ENCODE peak calls at places on chromosome 4, in six cellular contexts. M is stimulated activated CD4-positive, alpha-beta T cell treated with anti-CD3 and anti-CD28 coated beads, Interleukin-4, amount 100 ng/mL, for 48 hours; D is KG1; J is brain microvascular endothelial cell; S is tibial nerve; T is naive thymus-derived CD8-positive, alpha-beta T cell. N is an unnamed sample.

GRCh38 chr4:19134685-19135084 is 1113.1 kb upstream of the LCORL start:
- DNase-seq in M (no peak), S (no peak), J (no peak), D (no peak), T (no peak), N (no peak)

GRCh38 chr4:154399259-154399974 is 92.2 kb downstream of the DCHS2 start:
- DNase-seq in J (peak), M (no peak), T (no peak), D (no peak), S (no peak), N (no peak)

GRCh38 chr4:92387459-92388069 is 83.8 kb downstream of the GRID2 start:
- DNase-seq in S (peak), J (peak), T (no peak), D (no peak), M (no peak), N (no peak)

GRCh38 chr4:144591401-144591800 is 54.6 kb upstream of the HHIP start:
- DNase-seq in S (no peak), M (no peak), D (no peak), J (peak), T (no peak), N (no peak)

GRCh38 chr4:6942238-6942800 is 32.7 kb downstream of the TBC1D14 start:
- DNase-seq in J (peak), M (no peak), D (peak), S (no peak), T (peak), N (no peak)

GRCh38 chr4:21476753-21477152 is 471.8 kb downstream of the KCNIP4 start:
- DNase-seq in S (no peak), J (peak), D (no peak), M (no peak), T (no peak), N (no peak)

GRCh38 chr4:3518941-3519340 is 13.3 kb downstream of the LRPAP1 start:
- DNase-seq in M (no peak), J (no peak), T (no peak), D (no peak), S (no peak), N (no peak)

GRCh38 chr4:1178300-1179088 is 6.1 kb upstream of the SPON2 start:
- DNase-seq in S (no peak), D (no peak), M (no peak), J (no peak), T (no peak), N (no peak)

GRCh38 chr4:10075953-10076391 is 40.6 kb downstream of the WDR1 start:
- DNase-seq in S (no peak), M (no peak), J (no peak), T (no peak), D (no peak), N (no peak)

GRCh38 chr4:151931563-151931962 is 170.8 kb upstream of the GATB start:
- DNase-seq in J (no peak), M (no peak), T (no peak), S (no peak), D (no peak), N (no peak)

GRCh38 chr4:80097395-80098177 is 24.6 kb upstream of the ANTXR2 start:
- DNase-seq in D (no peak), S (peak), J (peak), M (no peak), T (no peak), N (no peak)

N was measured in omental fat pad.